ENCODE peak calls at places on chromosome 1, in five cellular contexts. One of them, this sample, is unnamed.

GRCh38 chr1:178371999-178372398 is 124.8 kb downstream of the CLEC20A start:
- DNase-seq in foreskin fibroblast: no peak
- DNase-seq in MCF 10A: no peak
- DNase-seq in tibial nerve: no peak
- DNase-seq in cardiac muscle cell: no peak
- DNase-seq in this sample: no peak

GRCh38 chr1:160260436-160261382 is 1.6 kb downstream of the DCAF8 start:
- DNase-seq in foreskin fibroblast: peak
- DNase-seq in MCF 10A: peak
- DNase-seq in tibial nerve: no peak
- DNase-seq in cardiac muscle cell: peak
- DNase-seq in this sample: peak

GRCh38 chr1:54559111-54559548 is 11.1 kb downstream of the ACOT11 start:
- DNase-seq in foreskin fibroblast: no peak
- DNase-seq in MCF 10A: no peak
- DNase-seq in tibial nerve: no peak
- DNase-seq in cardiac muscle cell: no peak
- DNase-seq in this sample: no peak

GRCh38 chr1:56188855-56189254 is 390.5 kb downstream of the PLPP3 start:
- DNase-seq in foreskin fibroblast: no peak
- DNase-seq in MCF 10A: no peak
- DNase-seq in tibial nerve: no peak
- DNase-seq in cardiac muscle cell: no peak
- DNase-seq in this sample: no peak

GRCh38 chr1:89865498-89866385 is 44.9 kb downstream of the LRRC8D start:
- DNase-seq in foreskin fibroblast: peak
- DNase-seq in MCF 10A: peak
- DNase-seq in tibial nerve: no peak
- DNase-seq in cardiac muscle cell: peak
- DNase-seq in this sample: no peak

GRCh38 chr1:94790246-94790645 is 29.9 kb upstream of the SLC44A3 start:
- DNase-seq in foreskin fibroblast: peak
- DNase-seq in MCF 10A: no peak
- DNase-seq in tibial nerve: no peak
- DNase-seq in cardiac muscle cell: peak
- DNase-seq in this sample: no peak

GRCh38 chr1:33260435-33260980 is 4.2 kb downstream of the ZNF362 start:
- DNase-seq in foreskin fibroblast: no peak
- DNase-seq in MCF 10A: no peak
- DNase-seq in tibial nerve: no peak
- DNase-seq in cardiac muscle cell: no peak
- DNase-seq in this sample: no peak

GRCh38 chr1:198079432-198079951 is 77.3 kb upstream of the NEK7 start:
- DNase-seq in foreskin fibroblast: no peak
- DNase-seq in MCF 10A: no peak
- DNase-seq in tibial nerve: no peak
- DNase-seq in cardiac muscle cell: peak
- DNase-seq in this sample: no peak

GRCh38 chr1:239803666-239804228 is 287.9 kb upstream of the FMN2 start:
- DNase-seq in foreskin fibroblast: no peak
- DNase-seq in MCF 10A: no peak
- DNase-seq in tibial nerve: no peak
- DNase-seq in cardiac muscle cell: no peak
- DNase-seq in this sample: no peak

GRCh38 chr1:239804265-239804664 is 287.4 kb upstream of the FMN2 start:
- DNase-seq in foreskin fibroblast: no peak
- DNase-seq in MCF 10A: no peak
- DNase-seq in tibial nerve: no peak
- DNase-seq in cardiac muscle cell: no peak
- DNase-seq in this sample: no peak

GRCh38 chr1:239805042-239805441 is 286.6 kb upstream of the FMN2 start:
- DNase-seq in foreskin fibroblast: no peak
- DNase-seq in MCF 10A: peak
- DNase-seq in tibial nerve: no peak
- DNase-seq in cardiac muscle cell: no peak
- DNase-seq in this sample: no peak

GRCh38 chr1:239805888-239806772 is 285.6 kb upstream of the FMN2 start:
- DNase-seq in foreskin fibroblast: no peak
- DNase-seq in MCF 10A: peak
- DNase-seq in tibial nerve: no peak
- DNase-seq in cardiac muscle cell: no peak
- DNase-seq in this sample: no peak

GRCh38 chr1:239802275-239802674 is 289.4 kb upstream of the FMN2 start:
- DNase-seq in foreskin fibroblast: no peak
- DNase-seq in MCF 10A: no peak
- DNase-seq in tibial nerve: no peak
- DNase-seq in cardiac muscle cell: no peak
- DNase-seq in this sample: no peak
- TF ChIP-seq CTCF in foreskin fibroblast: no peak
- TF ChIP-seq CTCF in MCF 10A: no peak
- TF ChIP-seq CTCF in tibial nerve: no peak
- TF ChIP-seq CTCF in cardiac muscle cell: no peak
- TF ChIP-seq CTCF in this sample: no peak

GRCh38 chr1:63663873-63664272 is 70.7 kb downstream of the PGM1 start:
- DNase-seq in foreskin fibroblast: no peak
- DNase-seq in MCF 10A: no peak
- DNase-seq in tibial nerve: no peak
- DNase-seq in cardiac muscle cell: no peak
- DNase-seq in this sample: no peak
- TF ChIP-seq CTCF in foreskin fibroblast: no peak
- TF ChIP-seq CTCF in MCF 10A: no peak
- TF ChIP-seq CTCF in tibial nerve: no peak
- TF ChIP-seq CTCF in cardiac muscle cell: no peak
- TF ChIP-seq CTCF in this sample: no peak

DNA sequence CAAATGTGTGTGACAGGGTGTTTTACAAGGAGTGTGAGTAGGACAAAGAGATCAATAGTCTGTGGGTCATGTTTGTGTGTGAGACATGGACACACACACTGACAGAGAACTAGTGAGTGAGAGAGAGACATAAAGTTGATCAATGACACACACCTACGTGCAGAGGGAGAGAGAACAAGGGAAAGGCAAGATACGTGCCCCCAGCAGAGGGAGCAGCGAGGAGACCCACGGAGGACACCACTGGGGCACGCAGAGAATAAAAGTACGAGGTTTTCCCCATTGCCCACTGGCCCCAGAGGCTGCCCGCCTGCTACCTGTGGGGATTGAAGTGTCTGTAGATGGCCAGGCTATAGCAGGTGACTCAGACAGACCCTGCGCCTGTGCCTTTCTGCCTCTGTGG is 130.2 kb upstream of the CSF3R start:
- DNase-seq in foreskin fibroblast: no peak
- DNase-seq in MCF 10A: no peak
- DNase-seq in tibial nerve: no peak
- DNase-seq in cardiac muscle cell: no peak
- DNase-seq in this sample: no peak
- TF ChIP-seq CTCF in foreskin fibroblast: no peak
- TF ChIP-seq CTCF in MCF 10A: no peak
- TF ChIP-seq CTCF in tibial nerve: no peak
- TF ChIP-seq CTCF in cardiac muscle cell: peak
- TF ChIP-seq CTCF in this sample: no peak

GRCh38 chr1:202362212-202362611 is 13.7 kb downstream of the PPP1R12B start:
- DNase-seq in foreskin fibroblast: no peak
- DNase-seq in MCF 10A: no peak
- DNase-seq in tibial nerve: no peak
- DNase-seq in cardiac muscle cell: no peak
- DNase-seq in this sample: no peak
- TF ChIP-seq CTCF in foreskin fibroblast: no peak
- TF ChIP-seq CTCF in MCF 10A: no peak
- TF ChIP-seq CTCF in tibial nerve: no peak
- TF ChIP-seq CTCF in cardiac muscle cell: no peak
- TF ChIP-seq CTCF in this sample: no peak

This sample was measured in nephron progenitor cell.